ENCODE peak calls at places on chromosomes 1 and 21, in nine cellular contexts. One of them, this sample, is unnamed.

GRCh38 chr1:56799605-56800398 is 19.4 kb downstream of the FYB2 start:
- DNase-seq in stimulated activated CD4-positive, alpha-beta T cell treated with anti-CD3 and anti-CD28 coated beads, Interleukin-4, amount 100 ng/mL, for 1 hour: no peak
- DNase-seq in GDM1: no peak
- DNase-seq in psoas muscle: no peak
- DNase-seq in NAMALWA: no peak
- DNase-seq in type B pancreatic cell: no peak
- DNase-seq in tibial artery: no peak
- DNase-seq in lower leg skin: no peak
- DNase-seq in GM03348: no peak
- DNase-seq in this sample: peak; percentile 38

GRCh38 chr21:26683996-26684395 is 110.9 kb upstream of the CYYR1 start:
- DNase-seq in stimulated activated CD4-positive, alpha-beta T cell treated with anti-CD3 and anti-CD28 coated beads, Interleukin-4, amount 100 ng/mL, for 1 hour: no peak
- DNase-seq in NAMALWA: no peak
- DNase-seq in GDM1: no peak
- DNase-seq in lower leg skin: no peak
- DNase-seq in type B pancreatic cell: no peak
- DNase-seq in tibial artery: no peak
- DNase-seq in GM03348: no peak
- DNase-seq in psoas muscle: no peak
- DNase-seq in this sample: no peak

GRCh38 chr1:29379438-29380073 is 143.2 kb downstream of the PTPRU start:
- DNase-seq in type B pancreatic cell: peak; percentile 27
- DNase-seq in GDM1: no peak
- DNase-seq in stimulated activated CD4-positive, alpha-beta T cell treated with anti-CD3 and anti-CD28 coated beads, Interleukin-4, amount 100 ng/mL, for 1 hour: no peak
- DNase-seq in NAMALWA: peak; percentile 70
- DNase-seq in psoas muscle: no peak
- DNase-seq in tibial artery: no peak
- DNase-seq in lower leg skin: no peak
- DNase-seq in GM03348: no peak
- DNase-seq in this sample: peak; percentile 38

GRCh38 chr1:73587080-73587479 is 610.9 kb downstream of the LRRIQ3 start:
- DNase-seq in stimulated activated CD4-positive, alpha-beta T cell treated with anti-CD3 and anti-CD28 coated beads, Interleukin-4, amount 100 ng/mL, for 1 hour: no peak
- DNase-seq in psoas muscle: no peak
- DNase-seq in tibial artery: no peak
- DNase-seq in GM03348: no peak
- DNase-seq in type B pancreatic cell: no peak
- DNase-seq in GDM1: no peak
- DNase-seq in NAMALWA: no peak
- DNase-seq in lower leg skin: no peak
- DNase-seq in this sample: no peak

GRCh38 chr1:68344208-68344607 is 105.5 kb downstream of the RPE65 start:
- DNase-seq in stimulated activated CD4-positive, alpha-beta T cell treated with anti-CD3 and anti-CD28 coated beads, Interleukin-4, amount 100 ng/mL, for 1 hour: no peak
- DNase-seq in GDM1: no peak
- DNase-seq in psoas muscle: no peak
- DNase-seq in NAMALWA: no peak
- DNase-seq in type B pancreatic cell: no peak
- DNase-seq in GM03348: no peak
- DNase-seq in tibial artery: no peak
- DNase-seq in lower leg skin: no peak
- DNase-seq in this sample: no peak

GRCh38 chr1:220881918-220882891 is 3.0 kb downstream of the HLX start:
- DNase-seq in GM03348: peak; percentile 41
- DNase-seq in GDM1: no peak
- DNase-seq in stimulated activated CD4-positive, alpha-beta T cell treated with anti-CD3 and anti-CD28 coated beads, Interleukin-4, amount 100 ng/mL, for 1 hour: no peak
- DNase-seq in psoas muscle: peak; percentile 49
- DNase-seq in type B pancreatic cell: no peak
- DNase-seq in NAMALWA: no peak
- DNase-seq in tibial artery: no peak
- DNase-seq in lower leg skin: no peak
- DNase-seq in this sample: peak; percentile 53

GRCh38 chr1:21237386-21238088 is 52.7 kb downstream of the ECE1 start:
- DNase-seq in stimulated activated CD4-positive, alpha-beta T cell treated with anti-CD3 and anti-CD28 coated beads, Interleukin-4, amount 100 ng/mL, for 1 hour: no peak
- DNase-seq in tibial artery: no peak
- DNase-seq in lower leg skin: no peak
- DNase-seq in NAMALWA: no peak
- DNase-seq in GDM1: no peak
- DNase-seq in type B pancreatic cell: no peak
- DNase-seq in GM03348: no peak
- DNase-seq in psoas muscle: no peak
- DNase-seq in this sample: no peak

GRCh38 chr1:204567067-204567466 is 50.9 kb downstream of the MDM4 start:
- DNase-seq in NAMALWA: no peak
- DNase-seq in lower leg skin: no peak
- DNase-seq in GDM1: no peak
- DNase-seq in type B pancreatic cell: no peak
- DNase-seq in psoas muscle: no peak
- DNase-seq in tibial artery: no peak
- DNase-seq in GM03348: no peak
- DNase-seq in stimulated activated CD4-positive, alpha-beta T cell treated with anti-CD3 and anti-CD28 coated beads, Interleukin-4, amount 100 ng/mL, for 1 hour: no peak
- DNase-seq in this sample: no peak

GRCh38 chr1:226369110-226369509 is 38.8 kb downstream of the PARP1 start:
- DNase-seq in GDM1: no peak
- DNase-seq in NAMALWA: peak; percentile 52
- DNase-seq in stimulated activated CD4-positive, alpha-beta T cell treated with anti-CD3 and anti-CD28 coated beads, Interleukin-4, amount 100 ng/mL, for 1 hour: no peak
- DNase-seq in lower leg skin: no peak
- DNase-seq in psoas muscle: no peak
- DNase-seq in GM03348: no peak
- DNase-seq in tibial artery: no peak
- DNase-seq in type B pancreatic cell: no peak
- DNase-seq in this sample: no peak

GRCh38 chr1:178168535-178168934 is 74.6 kb downstream of the RASAL2 start:
- DNase-seq in GDM1: no peak
- DNase-seq in type B pancreatic cell: no peak
- DNase-seq in lower leg skin: no peak
- DNase-seq in NAMALWA: no peak
- DNase-seq in stimulated activated CD4-positive, alpha-beta T cell treated with anti-CD3 and anti-CD28 coated beads, Interleukin-4, amount 100 ng/mL, for 1 hour: no peak
- DNase-seq in GM03348: no peak
- DNase-seq in psoas muscle: no peak
- DNase-seq in tibial artery: no peak
- DNase-seq in this sample: peak; percentile 69

GRCh38 chr1:179448429-179449149 is 82.8 kb downstream of the AXDND1 start:
- DNase-seq in NAMALWA: no peak
- DNase-seq in lower leg skin: no peak
- DNase-seq in type B pancreatic cell: no peak
- DNase-seq in stimulated activated CD4-positive, alpha-beta T cell treated with anti-CD3 and anti-CD28 coated beads, Interleukin-4, amount 100 ng/mL, for 1 hour: no peak
- DNase-seq in tibial artery: no peak
- DNase-seq in psoas muscle: no peak
- DNase-seq in GDM1: no peak
- DNase-seq in GM03348: no peak
- DNase-seq in this sample: no peak

GRCh38 chr1:69943030-69943429 is 262.3 kb downstream of the LRRC40 start:
- DNase-seq in psoas muscle: no peak
- DNase-seq in tibial artery: no peak
- DNase-seq in NAMALWA: no peak
- DNase-seq in GM03348: no peak
- DNase-seq in type B pancreatic cell: no peak
- DNase-seq in GDM1: no peak
- DNase-seq in stimulated activated CD4-positive, alpha-beta T cell treated with anti-CD3 and anti-CD28 coated beads, Interleukin-4, amount 100 ng/mL, for 1 hour: no peak
- DNase-seq in lower leg skin: no peak
- DNase-seq in this sample: no peak

GRCh38 chr1:186474208-186474607 is 13.3 kb upstream of the PDC start:
- DNase-seq in GM03348: peak; percentile 11
- DNase-seq in NAMALWA: no peak
- DNase-seq in psoas muscle: no peak
- DNase-seq in lower leg skin: no peak
- DNase-seq in tibial artery: no peak
- DNase-seq in stimulated activated CD4-positive, alpha-beta T cell treated with anti-CD3 and anti-CD28 coated beads, Interleukin-4, amount 100 ng/mL, for 1 hour: no peak
- DNase-seq in GDM1: no peak
- DNase-seq in type B pancreatic cell: no peak
- DNase-seq in this sample: no peak

GRCh38 chr1:17348593-17349234 is 23.3 kb upstream of the PADI6 start:
- DNase-seq in type B pancreatic cell: no peak
- DNase-seq in lower leg skin: peak; percentile 43
- DNase-seq in GDM1: no peak
- DNase-seq in GM03348: no peak
- DNase-seq in tibial artery: peak; percentile 33
- DNase-seq in psoas muscle: no peak
- DNase-seq in stimulated activated CD4-positive, alpha-beta T cell treated with anti-CD3 and anti-CD28 coated beads, Interleukin-4, amount 100 ng/mL, for 1 hour: no peak
- DNase-seq in NAMALWA: no peak
- DNase-seq in this sample: no peak

GRCh38 chr1:20589331-20590312 is 725 bp downstream of the CDA start:
- DNase-seq in psoas muscle: peak; percentile 84
- DNase-seq in GDM1: no peak
- DNase-seq in type B pancreatic cell: no peak
- DNase-seq in lower leg skin: no peak
- DNase-seq in stimulated activated CD4-positive, alpha-beta T cell treated with anti-CD3 and anti-CD28 coated beads, Interleukin-4, amount 100 ng/mL, for 1 hour: no peak
- DNase-seq in tibial artery: no peak
- DNase-seq in NAMALWA: no peak
- DNase-seq in GM03348: peak; percentile 76
- DNase-seq in this sample: peak; percentile 84

GRCh38 chr1:156627313-156627880 is 8.2 kb downstream of the HAPLN2 start:
- DNase-seq in NAMALWA: peak; percentile 87
- DNase-seq in stimulated activated CD4-positive, alpha-beta T cell treated with anti-CD3 and anti-CD28 coated beads, Interleukin-4, amount 100 ng/mL, for 1 hour: peak; percentile 23
- DNase-seq in GDM1: no peak
- DNase-seq in GM03348: peak; percentile 47
- DNase-seq in lower leg skin: no peak
- DNase-seq in tibial artery: no peak
- DNase-seq in psoas muscle: no peak
- DNase-seq in type B pancreatic cell: no peak
- DNase-seq in this sample: peak; percentile 59

This sample was measured in GM23248.